ENCODE peak calls at places on chromosome 1, in five cellular contexts. Y is GM23338, S is A549, X is MM.1S, G is pancreas. U is an unnamed sample.

GRCh38 chr1:101217148-101217547 is 19.7 kb upstream of the S1PR1 start:
- DNase-seq in Y (no peak), S (no peak), X (no peak), G (no peak), U (no peak)

GRCh38 chr1:79355073-79355472 is 348.5 kb upstream of the ADGRL4 start:
- DNase-seq in Y (no peak), S (no peak), X (no peak), G (no peak), U (no peak)

GRCh38 chr1:63366915-63367217 is 561 bp upstream of the ALG6 start:
- DNase-seq in Y (no peak), S (no peak), X (no peak), G (no peak), U (no peak)

GRCh38 chr1:88276158-88276557 is 407.9 kb upstream of the PKN2 start:
- DNase-seq in Y (no peak), S (peak), X (no peak), G (no peak), U (no peak)

GRCh38 chr1:46380004-46380403 is 14.1 kb upstream of the FAAH start:
- DNase-seq in Y (no peak), S (no peak), X (no peak), G (no peak), U (no peak)

GRCh38 chr1:25123551-25123950 is 108.8 kb downstream of the SYF2 start:
- DNase-seq in Y (no peak), S (no peak), X (no peak), G (no peak), U (no peak)

GRCh38 chr1:87028576-87028975 is 114.1 kb downstream of the HS2ST1 start:
- DNase-seq in Y (no peak), S (no peak), X (no peak), G (no peak), U (no peak)

GRCh38 chr1:212288614-212289013 is 3.4 kb downstream of the PPP2R5A start:
- DNase-seq in Y (no peak), S (no peak), X (no peak), G (no peak), U (no peak)

GRCh38 chr1:115423776-115424175 is 85.7 kb upstream of the NGF start:
- DNase-seq in Y (no peak), S (no peak), X (no peak), G (no peak), U (no peak)

GRCh38 chr1:152036316-152037216 is at the start of gene S100A11:
- DNase-seq in Y (peak), S (peak), X (peak), G (peak), U (peak)

GRCh38 chr1:215672482-215672881 is 105.4 kb downstream of the KCTD3 start:
- DNase-seq in Y (no peak), S (no peak), X (no peak), G (no peak), U (no peak)

GRCh38 chr1:226131639-226132038 is 54.9 kb downstream of the ACBD3 start:
- DNase-seq in Y (no peak), S (no peak), X (no peak), G (no peak), U (no peak)

GRCh38 chr1:156591432-156592157 is at the start of gene NAXE:
- DNase-seq in Y (peak), S (peak), X (peak), G (peak), U (peak)

GRCh38 chr1:197302775-197303174 is 34.7 kb downstream of the CRB1 start:
- DNase-seq in Y (no peak), S (no peak), X (no peak), G (no peak), U (no peak)

GRCh38 chr1:211603191-211603701 is 24.3 kb upstream of the SLC30A1 start:
- DNase-seq in Y (no peak), S (no peak), X (no peak), G (no peak), U (no peak)

GRCh38 chr1:74512516-74512915 is at the start of gene LRRC53:
- DNase-seq in Y (no peak), S (no peak), X (no peak), G (no peak), U (no peak)

GRCh38 chr1:23369335-23370013 is at the start of gene ZNF436:
- DNase-seq in Y (peak), S (peak), X (peak), G (peak), U (peak)

GRCh38 chr1:3693321-3693720 is 41.0 kb downstream of the TP73 start:
- DNase-seq in Y (no peak), S (no peak), X (no peak), G (no peak), U (no peak)

GRCh38 chr1:42433324-42433860 is 22.4 kb downstream of the ZMYND12 start:
- DNase-seq in Y (peak), S (no peak), X (no peak), G (no peak), U (no peak)

GRCh38 chr1:67103548-67103947 is 31.2 kb downstream of the C1orf141 start:
- DNase-seq in Y (no peak), S (no peak), X (no peak), G (no peak), U (no peak)

GRCh38 chr1:171883844-171884243 is 42.5 kb downstream of the DNM3 start:
- DNase-seq in Y (no peak), S (no peak), X (no peak), G (no peak), U (no peak)

GRCh38 chr1:201537966-201538617 is 835 bp upstream of the NAV1 start:
- DNase-seq in Y (peak), S (no peak), X (no peak), G (no peak), U (no peak)

GRCh38 chr1:113804421-113805255 is 7.6 kb downstream of the RSBN1 start:
- DNase-seq in Y (no peak), S (peak), X (no peak), G (no peak), U (no peak)

GRCh38 chr1:55689800-55690199 is 474.6 kb upstream of the USP24 start:
- DNase-seq in Y (no peak), S (no peak), X (no peak), G (no peak), U (no peak)

GRCh38 chr1:39845569-39846566 is 37.4 kb downstream of the TRIT1 start:
- DNase-seq in Y (no peak), S (no peak), X (peak), G (peak), U (peak)

GRCh38 chr1:86552376-86552775 is 5.5 kb downstream of the CLCA4 start:
- DNase-seq in Y (no peak), S (no peak), X (no peak), G (no peak), U (no peak)

GRCh38 chr1:26853600-26853999 is 9.3 kb upstream of the SFN start:
- DNase-seq in Y (no peak), S (no peak), X (no peak), G (no peak), U (no peak)

GRCh38 chr1:119779869-119780356 is 11.2 kb upstream of the HMGCS2 start:
- DNase-seq in Y (no peak), S (peak), X (no peak), G (peak), U (no peak)

GRCh38 chr1:30998887-30999286 is 66.6 kb downstream of the PUM1 start:
- DNase-seq in Y (no peak), S (no peak), X (no peak), G (no peak), U (no peak)

GRCh38 chr1:58971629-58972140 is 187.8 kb upstream of the JUN start:
- DNase-seq in Y (no peak), S (peak), X (no peak), G (peak), U (peak)

GRCh38 chr1:210233495-210234253 is 1.1 kb downstream of the SERTAD4 start:
- DNase-seq in Y (peak), S (peak), X (peak), G (peak), U (no peak)

GRCh38 chr1:36703526-36704208 is 221.0 kb upstream of the CSF3R start:
- DNase-seq in Y (peak), S (peak), X (peak), G (peak), U (peak)

GRCh38 chr1:197272791-197273190 is 4.7 kb downstream of the CRB1 start:
- DNase-seq in Y (no peak), S (no peak), X (no peak), G (no peak), U (no peak)

GRCh38 chr1:207430602-207431001 is 23.5 kb upstream of the CR2 start:
- DNase-seq in Y (no peak), S (no peak), X (no peak), G (no peak), U (no peak)

GRCh38 chr1:209621741-209622655 is 30.2 kb downstream of the LAMB3 start:
- DNase-seq in Y (no peak), S (no peak), X (no peak), G (no peak), U (no peak)

GRCh38 chr1:25703671-25704637 is 87.4 kb downstream of the MAN1C1 start:
- DNase-seq in Y (no peak), S (no peak), X (peak), G (no peak), U (no peak)

GRCh38 chr1:62735491-62736171 is 47.4 kb upstream of the DOCK7 start:
- DNase-seq in Y (no peak), S (no peak), X (no peak), G (no peak), U (no peak)

GRCh38 chr1:105137543-105138444 is 1388.1 kb downstream of the AMY1C start:
- DNase-seq in Y (peak), S (peak), X (peak), G (peak), U (no peak)

GRCh38 chr1:60697204-60697994 is 385.0 kb upstream of the NFIA start:
- DNase-seq in Y (no peak), S (no peak), X (no peak), G (no peak), U (no peak)

GRCh38 chr1:60694980-60695379 is 387.4 kb upstream of the NFIA start:
- DNase-seq in Y (no peak), S (no peak), X (no peak), G (no peak), U (no peak)

GRCh38 chr1:60695633-60696032 is 386.7 kb upstream of the NFIA start:
- DNase-seq in Y (no peak), S (no peak), X (no peak), G (no peak), U (no peak)

GRCh38 chr1:60696512-60696911 is 385.8 kb upstream of the NFIA start:
- DNase-seq in Y (no peak), S (no peak), X (no peak), G (no peak), U (no peak)

GRCh38 chr1:60692031-60692430 is 390.3 kb upstream of the NFIA start:
- DNase-seq in Y (no peak), S (no peak), X (no peak), G (no peak), U (no peak)
- TF ChIP-seq CTCF in Y (no peak), S (no peak), X (no peak), G (no peak), U (no peak)

GRCh38 chr1:228142616-228143203 is 2.6 kb downstream of the GUK1 start:
- DNase-seq in Y (no peak), S (no peak), X (no peak), G (peak), U (no peak)
- H3K27ac ChIP-seq in Y (no peak), S (no peak), X (no peak), G (no peak), U (peak)

DNA sequence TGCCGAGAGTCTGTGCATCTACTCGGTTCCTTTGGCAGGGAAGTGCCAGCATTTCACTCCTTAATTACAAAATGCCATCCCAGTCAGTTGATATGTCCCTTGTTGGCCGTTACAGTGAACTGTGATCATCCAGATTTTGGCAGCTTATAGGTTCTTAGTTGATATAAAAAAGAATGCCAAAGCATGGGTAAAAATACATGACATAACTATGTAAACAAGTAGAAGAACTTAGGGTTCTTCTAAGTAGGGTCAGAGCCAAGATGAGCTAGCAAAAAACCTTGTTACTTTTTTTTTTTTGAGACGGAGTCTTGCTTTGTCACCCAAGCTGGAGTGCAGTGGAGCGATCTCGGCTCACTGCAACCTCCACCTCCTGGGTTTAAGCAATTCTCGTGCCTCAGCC is 76.6 kb downstream of the UBE4B start:
- DNase-seq in Y (no peak), S (no peak), X (no peak), G (no peak), U (no peak)
- H3K4me3 ChIP-seq in Y (no peak), S (no peak), X (no peak), G (no peak), U (no peak)

GRCh38 chr1:15526021-15526489 is 593 bp upstream of the DNAJC16 start:
- DNase-seq in Y (peak), S (no peak), X (no peak), G (no peak), U (no peak)
- TF ChIP-seq CTCF in Y (no peak), S (no peak), X (no peak), G (no peak), U (no peak)

GRCh38 chr1:222334026-222334680 is 213.8 kb downstream of the HHIPL2 start:
- DNase-seq in Y (no peak), S (no peak), X (no peak), G (no peak), U (no peak)
- H3K27ac ChIP-seq in Y (no peak), S (no peak), X (no peak), G (no peak), U (no peak)

GRCh38 chr1:150970818-150971582 is 3.6 kb downstream of the CERS2 start:
- DNase-seq in Y (peak), S (no peak), X (no peak), G (peak), U (no peak)
- H3K4me3 ChIP-seq in Y (peak), S (peak), X (no peak), G (peak), U (no peak)